ENCODE peak calls at places on chromosomes 12 and 14, in five cellular contexts. One of them, this sample, is unnamed.

GRCh38 chr12:53499261-53500118 is at the start of gene MAP3K12:
- DNase-seq in PC-9: peak; percentile 45
- DNase-seq in spleen: peak; percentile 92
- DNase-seq in foreskin keratinocyte: peak; percentile 43
- DNase-seq in uterus: peak; percentile 76
- DNase-seq in this sample: no peak

GRCh38 chr12:53221203-53222076 is 10.6 kb downstream of the RARG start:
- DNase-seq in PC-9: peak; percentile 79
- DNase-seq in spleen: peak; percentile 92
- DNase-seq in foreskin keratinocyte: peak; percentile 18
- DNase-seq in uterus: peak; percentile 82
- DNase-seq in this sample: no peak

GRCh38 chr14:101960225-101960624 is 4.1 kb upstream of the DYNC1H1 start:
- DNase-seq in PC-9: peak; percentile 20
- DNase-seq in spleen: peak; percentile 69
- DNase-seq in foreskin keratinocyte: no peak
- DNase-seq in uterus: no peak
- DNase-seq in this sample: no peak

GRCh38 chr14:24224618-24225071 is 7.5 kb downstream of the NEDD8 start:
- DNase-seq in PC-9: no peak
- DNase-seq in spleen: no peak
- DNase-seq in foreskin keratinocyte: peak; percentile 96
- DNase-seq in uterus: no peak
- DNase-seq in this sample: peak; percentile 73

GRCh38 chr14:64919618-64920017 is 5.4 kb downstream of the CHURC1 start:
- DNase-seq in PC-9: peak; percentile 44
- DNase-seq in spleen: no peak
- DNase-seq in foreskin keratinocyte: no peak
- DNase-seq in uterus: no peak
- DNase-seq in this sample: no peak

GRCh38 chr14:23175823-23176222 is 7.6 kb downstream of the SLC7A8 start:
- DNase-seq in PC-9: no peak
- DNase-seq in spleen: no peak
- DNase-seq in foreskin keratinocyte: no peak
- DNase-seq in uterus: no peak
- DNase-seq in this sample: no peak

GRCh38 chr12:93638954-93639353 is 38.2 kb upstream of the CRADD start:
- DNase-seq in PC-9: no peak
- DNase-seq in spleen: no peak
- DNase-seq in foreskin keratinocyte: no peak
- DNase-seq in uterus: no peak
- DNase-seq in this sample: no peak

GRCh38 chr12:95269892-95270291 is 52.3 kb downstream of the VEZT start:
- DNase-seq in PC-9: no peak
- DNase-seq in spleen: no peak
- DNase-seq in foreskin keratinocyte: no peak
- DNase-seq in uterus: no peak
- DNase-seq in this sample: no peak

DNA sequence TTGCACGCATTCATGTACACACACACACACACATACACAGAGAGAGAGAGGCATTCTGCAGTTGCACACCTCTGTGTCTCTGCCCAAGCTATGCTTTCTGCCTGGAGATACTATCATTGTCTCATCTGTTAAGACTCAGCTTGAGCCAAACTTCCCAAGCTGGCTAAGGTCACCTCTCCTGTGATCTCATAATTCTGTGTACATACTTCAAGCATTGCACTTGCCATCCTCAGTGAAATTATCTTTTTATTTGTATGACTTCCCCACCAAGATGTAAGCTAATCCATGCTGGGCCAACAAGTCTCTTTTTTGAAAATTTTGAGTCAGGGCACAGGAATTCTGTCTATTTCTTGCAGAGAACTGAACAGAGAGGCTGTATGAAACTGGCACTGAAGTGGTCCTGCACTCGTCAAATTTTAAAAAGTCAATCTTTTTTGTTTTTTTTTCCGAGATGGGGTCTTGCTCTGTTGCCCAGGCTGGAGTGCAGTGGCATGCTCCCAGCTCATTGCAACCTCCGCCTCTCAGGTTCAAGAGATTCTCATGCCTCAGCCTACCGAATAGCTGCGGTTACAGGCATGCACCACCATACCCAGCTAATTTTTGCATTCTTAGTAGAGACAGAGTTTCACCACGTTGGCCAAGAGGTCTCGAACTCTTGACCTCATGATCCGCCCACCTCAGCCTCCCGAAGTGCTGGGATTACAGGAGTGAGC is 44.3 kb downstream of the TMTC1 start:
- DNase-seq in PC-9: no peak
- DNase-seq in spleen: no peak
- DNase-seq in foreskin keratinocyte: peak; percentile 39
- DNase-seq in uterus: no peak
- DNase-seq in this sample: no peak
- H3K27ac ChIP-seq in PC-9: no peak overlapping the region
- H3K27ac ChIP-seq in spleen: no peak overlapping the region
- H3K27ac ChIP-seq in foreskin keratinocyte: no peak overlapping the region
- H3K27ac ChIP-seq in uterus: no peak overlapping the region
- H3K27ac ChIP-seq in this sample: no peak overlapping the region

GRCh38 chr12:99553461-99553860 is 94.1 kb upstream of the GARIN6 start:
- DNase-seq in PC-9: no peak
- DNase-seq in spleen: no peak
- DNase-seq in foreskin keratinocyte: no peak
- DNase-seq in uterus: no peak
- DNase-seq in this sample: no peak

GRCh38 chr12:99552022-99552421 is 95.5 kb upstream of the GARIN6 start:
- DNase-seq in PC-9: no peak
- DNase-seq in spleen: no peak
- DNase-seq in foreskin keratinocyte: no peak
- DNase-seq in uterus: no peak
- DNase-seq in this sample: no peak

GRCh38 chr12:99544457-99544856 is 103.1 kb upstream of the GARIN6 start:
- DNase-seq in PC-9: no peak
- DNase-seq in spleen: no peak
- DNase-seq in foreskin keratinocyte: no peak
- DNase-seq in uterus: no peak
- DNase-seq in this sample: no peak

GRCh38 chr12:99549651-99550050 is 97.9 kb upstream of the GARIN6 start:
- DNase-seq in PC-9: no peak
- DNase-seq in spleen: no peak
- DNase-seq in foreskin keratinocyte: no peak
- DNase-seq in uterus: no peak
- DNase-seq in this sample: no peak
- H3K27ac ChIP-seq in PC-9: no peak overlapping the region
- H3K27ac ChIP-seq in spleen: no peak overlapping the region
- H3K27ac ChIP-seq in foreskin keratinocyte: no peak overlapping the region
- H3K27ac ChIP-seq in uterus: no peak overlapping the region
- H3K27ac ChIP-seq in this sample: no peak overlapping the region

DNA sequence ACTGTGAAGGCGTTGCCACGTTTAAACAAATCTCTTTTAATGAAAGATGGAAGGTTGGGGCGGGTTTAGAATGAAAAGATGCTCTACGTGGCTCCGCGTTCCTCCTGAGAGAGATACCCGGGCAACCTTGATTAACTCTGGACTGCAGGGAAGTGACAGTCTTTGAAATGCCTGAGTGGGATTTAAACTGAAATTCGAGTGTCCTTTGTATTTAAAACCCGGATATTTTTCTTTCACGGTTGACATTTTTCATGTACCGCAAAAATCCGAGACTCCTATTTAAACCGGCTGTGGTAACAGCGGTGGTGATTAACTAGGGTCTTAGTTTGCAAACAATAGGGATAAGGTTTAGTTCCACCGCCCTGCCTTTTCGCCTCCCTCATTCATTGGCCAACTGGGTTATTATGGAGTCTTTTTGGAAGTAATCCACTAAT is 697 bp downstream of the G2E3 start:
- DNase-seq in PC-9: no peak
- DNase-seq in spleen: no peak
- DNase-seq in foreskin keratinocyte: peak; percentile 28
- DNase-seq in uterus: no peak
- DNase-seq in this sample: no peak
- H3K27ac ChIP-seq in PC-9: peak overlapping the region; percentile 58
- H3K27ac ChIP-seq in spleen: peak overlapping the region; percentile 83
- H3K27ac ChIP-seq in foreskin keratinocyte: peak overlapping the region; percentile 81
- H3K27ac ChIP-seq in uterus: peak overlapping the region; percentile 87
- H3K27ac ChIP-seq in this sample: peak overlapping the region; percentile 74

DNA sequence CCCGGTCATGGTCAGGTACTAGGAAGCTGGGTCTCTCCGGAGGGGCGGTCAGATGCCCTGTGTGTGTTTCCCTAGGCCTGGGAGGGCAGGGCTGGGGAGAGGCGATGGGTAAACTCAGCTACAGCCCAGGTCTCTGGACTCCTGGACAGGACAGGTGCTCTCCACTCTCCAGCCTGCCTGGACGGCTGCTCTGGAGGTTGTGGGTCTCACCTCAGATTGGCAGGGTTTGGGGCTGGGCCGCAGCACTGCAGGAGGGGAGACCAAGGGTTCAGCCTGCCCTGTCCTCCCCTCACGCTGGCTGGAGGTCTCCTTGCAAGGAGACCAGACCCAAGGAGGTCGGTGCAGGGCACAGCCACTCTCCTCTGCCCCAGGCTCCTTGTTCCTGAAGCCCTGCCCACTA is 7.8 kb downstream of the KRT80 start:
- DNase-seq in PC-9: no peak
- DNase-seq in spleen: no peak
- DNase-seq in foreskin keratinocyte: no peak
- DNase-seq in uterus: no peak
- DNase-seq in this sample: no peak
- H3K27ac ChIP-seq in PC-9: no peak overlapping the region
- H3K27ac ChIP-seq in spleen: no peak overlapping the region
- H3K27ac ChIP-seq in foreskin keratinocyte: no peak overlapping the region
- H3K27ac ChIP-seq in uterus: no peak overlapping the region
- H3K27ac ChIP-seq in this sample: peak overlapping the region; percentile 84

GRCh38 chr12:48997719-48998496 is 1.3 kb downstream of the DDN start:
- DNase-seq in PC-9: peak; percentile 52
- DNase-seq in spleen: peak; percentile 84
- DNase-seq in foreskin keratinocyte: no peak
- DNase-seq in uterus: no peak
- DNase-seq in this sample: no peak

GRCh38 chr12:49000346-49000745 is 1.2 kb upstream of the DDN start:
- DNase-seq in PC-9: no peak
- DNase-seq in spleen: no peak
- DNase-seq in foreskin keratinocyte: no peak
- DNase-seq in uterus: no peak
- DNase-seq in this sample: no peak

GRCh38 chr12:48998497-48999353 is 450 bp downstream of the DDN start:
- DNase-seq in PC-9: no peak
- DNase-seq in spleen: peak; percentile 79
- DNase-seq in foreskin keratinocyte: no peak
- DNase-seq in uterus: no peak
- DNase-seq in this sample: no peak

GRCh38 chr12:48996794-48997718 is 2.1 kb downstream of the DDN start:
- DNase-seq in PC-9: peak; percentile 73
- DNase-seq in spleen: peak; percentile 93
- DNase-seq in foreskin keratinocyte: no peak
- DNase-seq in uterus: peak; percentile 69
- DNase-seq in this sample: no peak

DNA sequence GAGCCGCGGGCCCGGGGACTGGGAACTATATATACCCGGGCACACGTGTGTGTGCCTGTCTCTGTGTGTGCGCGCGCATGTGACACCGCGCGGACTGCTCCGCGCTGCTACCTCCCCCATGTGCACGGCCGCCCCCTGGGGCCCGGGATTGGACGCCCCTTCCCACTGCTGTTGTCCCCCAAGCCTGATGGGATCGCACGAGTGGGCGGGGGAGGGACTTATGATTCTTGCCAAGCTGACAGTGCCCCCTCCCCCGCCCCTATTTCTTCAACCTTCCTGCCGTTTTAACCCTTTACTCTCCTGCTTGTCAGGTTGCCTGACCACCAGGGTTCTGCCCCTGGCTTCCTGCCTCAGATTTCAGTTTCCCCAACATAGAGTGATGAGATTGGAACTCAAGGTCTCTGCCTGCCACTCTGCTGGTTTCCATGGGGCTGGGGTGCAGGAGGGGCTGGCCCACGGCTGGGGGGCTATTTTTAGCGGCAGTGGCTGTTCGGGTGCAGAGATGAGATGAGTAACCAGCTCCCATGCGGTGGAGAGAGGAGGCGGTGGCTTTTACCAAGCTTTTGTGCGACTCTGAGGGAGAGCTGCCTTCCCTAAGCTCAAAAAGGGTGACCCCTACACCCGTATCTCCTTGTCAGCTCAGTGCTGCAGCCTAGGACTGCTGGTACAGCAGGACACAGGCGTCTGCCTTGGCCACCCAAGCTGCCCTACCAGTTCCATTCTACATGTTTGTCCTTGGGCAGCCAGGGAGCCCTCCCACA is at the start of gene DDN:
- DNase-seq in PC-9: no peak
- DNase-seq in spleen: peak; percentile 86
- DNase-seq in foreskin keratinocyte: no peak
- DNase-seq in uterus: no peak
- DNase-seq in this sample: no peak
- H3K27ac ChIP-seq in PC-9: no peak within 1 kb of the TSS
- H3K27ac ChIP-seq in spleen: no peak within 1 kb of the TSS
- H3K27ac ChIP-seq in foreskin keratinocyte: no peak within 1 kb of the TSS
- H3K27ac ChIP-seq in uterus: no peak within 1 kb of the TSS
- H3K27ac ChIP-seq in this sample: no peak within 1 kb of the TSS

GRCh38 chr14:73241481-73242165 is 4.3 kb downstream of the PAPLN start:
- DNase-seq in PC-9: peak; percentile 45
- DNase-seq in spleen: no peak
- DNase-seq in foreskin keratinocyte: peak; percentile 75
- DNase-seq in uterus: peak; percentile 16
- DNase-seq in this sample: no peak

GRCh38 chr14:73240816-73241480 is 3.6 kb downstream of the PAPLN start:
- DNase-seq in PC-9: no peak
- DNase-seq in spleen: peak; percentile 79
- DNase-seq in foreskin keratinocyte: no peak
- DNase-seq in uterus: peak; percentile 18
- DNase-seq in this sample: no peak

GRCh38 chr14:73243341-73243740 is 6.0 kb downstream of the PAPLN start:
- DNase-seq in PC-9: no peak
- DNase-seq in spleen: peak; percentile 30
- DNase-seq in foreskin keratinocyte: no peak
- DNase-seq in uterus: no peak
- DNase-seq in this sample: no peak

GRCh38 chr14:73243748-73244147 is 6.4 kb downstream of the PAPLN start:
- DNase-seq in PC-9: no peak
- DNase-seq in spleen: no peak
- DNase-seq in foreskin keratinocyte: no peak
- DNase-seq in uterus: no peak
- DNase-seq in this sample: no peak

DNA sequence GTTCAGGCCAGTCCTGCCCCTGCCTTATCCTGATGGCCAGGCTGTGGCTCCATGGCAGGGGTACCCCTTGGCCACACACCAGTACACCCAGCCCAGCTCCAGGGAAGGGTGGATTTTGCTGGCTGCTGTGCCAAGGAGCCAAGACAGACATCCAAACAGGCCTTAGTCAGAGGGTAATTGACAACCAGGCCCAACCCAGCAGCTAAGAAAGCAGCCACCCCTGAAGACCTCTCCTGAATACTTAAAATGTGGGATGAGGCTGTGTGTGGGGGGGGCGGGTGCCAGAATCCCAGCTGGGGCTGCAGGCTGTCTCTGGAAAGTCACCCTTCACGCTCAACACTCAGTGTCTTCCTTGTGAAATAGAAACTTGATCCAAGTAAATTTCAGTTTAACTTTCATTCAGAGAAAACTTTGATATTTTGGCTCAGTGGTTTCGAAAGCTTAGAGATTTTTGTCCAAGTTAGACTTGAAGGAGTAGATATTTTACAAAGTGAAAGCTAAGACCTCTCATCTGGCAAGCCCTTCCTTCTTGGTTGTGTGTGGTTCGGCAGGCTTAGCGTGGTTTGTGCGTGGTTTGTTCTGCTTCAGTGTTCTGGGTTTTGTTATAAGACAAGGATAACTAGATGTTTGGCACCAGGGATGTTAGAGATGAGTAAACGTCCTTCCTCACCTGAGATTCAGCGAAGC is 5.1 kb downstream of the PAPLN start:
- DNase-seq in PC-9: no peak
- DNase-seq in spleen: no peak
- DNase-seq in foreskin keratinocyte: no peak
- DNase-seq in uterus: peak; percentile 53
- DNase-seq in this sample: no peak
- H3K27ac ChIP-seq in PC-9: no peak overlapping the region
- H3K27ac ChIP-seq in spleen: peak overlapping the region; percentile 35
- H3K27ac ChIP-seq in foreskin keratinocyte: no peak overlapping the region
- H3K27ac ChIP-seq in uterus: peak overlapping the region; percentile 71
- H3K27ac ChIP-seq in this sample: no peak overlapping the region

This sample was measured in epithelial cell of prostate.